ENCODE peak calls at places on chromosome 15, in eight cellular contexts. N is progenitor cell of endocrine pancreas, X is RWPE1, Q is GM10248, O is heart right ventricle, P is AG10803, H is cardiac muscle cell, G is body of pancreas. Y is an unnamed sample.

GRCh38 chr15:96332854-96333193 is 2.3 kb downstream of the NR2F2 start:
- DNase-seq in G (no peak), X (no peak), H (peak; percentile 45), N (no peak), O (no peak), Q (no peak), P (no peak), Y (no peak)

GRCh38 chr15:51448592-51449494 is 107.4 kb downstream of the GLDN start:
- DNase-seq in P (peak; percentile 31), G (no peak), N (no peak), O (no peak), Q (no peak), H (peak; percentile 67), X (no peak), Y (no peak)

GRCh38 chr15:58390118-58390517 is 41.7 kb upstream of the LIPC start:
- DNase-seq in Q (no peak), X (no peak), N (no peak), O (no peak), H (no peak), G (no peak), P (no peak), Y (no peak)

GRCh38 chr15:26376243-26376642 is 396.6 kb downstream of the GABRB3 start:
- DNase-seq in N (no peak), O (no peak), X (no peak), Q (no peak), P (no peak), G (no peak), H (no peak), Y (no peak)

GRCh38 chr15:51401872-51402517 is 60.5 kb downstream of the GLDN start:
- DNase-seq in O (peak; percentile 34), N (peak; percentile 41), X (peak; percentile 45), P (peak; percentile 48), H (peak; percentile 62), G (peak; percentile 45), Q (peak; percentile 63), Y (no peak)

GRCh38 chr15:32659340-32659831 is 17.9 kb downstream of the SCG5 start:
- DNase-seq in H (no peak), P (peak; percentile 78), N (no peak), G (peak; percentile 25), O (no peak), X (peak; percentile 89), Q (no peak), Y (no peak)

GRCh38 chr15:63872759-63873510 is 39.2 kb upstream of the HERC1 start:
- DNase-seq in X (no peak), H (peak; percentile 16), G (no peak), P (peak; percentile 38), N (no peak), O (no peak), Q (no peak), Y (no peak)

GRCh38 chr15:63818191-63818590 is 15.6 kb downstream of the HERC1 start:
- DNase-seq in N (no peak), X (no peak), G (peak; percentile 15), Q (no peak), P (no peak), H (peak; percentile 76), O (no peak), Y (no peak)

GRCh38 chr15:71131601-71132357 is 16.5 kb downstream of the THSD4 start:
- DNase-seq in Q (no peak), P (no peak), N (no peak), G (no peak), X (peak; percentile 67), O (no peak), H (no peak), Y (no peak)

GRCh38 chr15:65079580-65079979 is 3.0 kb downstream of the KBTBD13 start:
- DNase-seq in O (no peak), X (no peak), Q (no peak), N (no peak), P (no peak), H (no peak), G (no peak), Y (no peak)

GRCh38 chr15:78084359-78084750 is 6.8 kb upstream of the TBC1D2B start:
- DNase-seq in Q (no peak), N (no peak), H (no peak), P (no peak), O (no peak), X (no peak), G (no peak), Y (no peak)

GRCh38 chr15:44328135-44328534 is 39.6 kb downstream of the GOLM2 start:
- DNase-seq in G (no peak), O (no peak), P (no peak), N (no peak), Q (no peak), H (no peak), X (no peak), Y (no peak)

GRCh38 chr15:93417156-93418077 is 328.4 kb upstream of the RGMA start:
- DNase-seq in Q (no peak), P (no peak), X (no peak), G (no peak), N (no peak), O (peak; percentile 83), H (no peak), Y (no peak)

GRCh38 chr15:71231678-71232224 is 116.5 kb downstream of the THSD4 start:
- DNase-seq in G (no peak), O (no peak), X (no peak), H (no peak), N (no peak), P (no peak), Q (no peak), Y (no peak)

GRCh38 chr15:29097168-29097567 is 172.5 kb downstream of the NSMCE3 start:
- DNase-seq in X (no peak), Q (no peak), P (no peak), H (no peak), O (no peak), G (no peak), N (no peak), Y (no peak)

GRCh38 chr15:81095690-81096365 is 38.2 kb upstream of the CFAP161 start:
- DNase-seq in P (no peak), G (no peak), X (no peak), O (no peak), H (no peak), N (no peak), Q (no peak), Y (no peak)

GRCh38 chr15:75107905-75108838 is 84.8 kb downstream of the PPCDC start:
- DNase-seq in X (peak; percentile 80), Q (peak; percentile 57), P (peak; percentile 87), O (no peak), N (no peak), G (no peak), H (peak; percentile 83), Y (peak; percentile 77)

GRCh38 chr15:39717134-39717533 is 65.5 kb downstream of the FSIP1 start:
- DNase-seq in H (no peak), Q (no peak), G (no peak), X (no peak), N (no peak), O (no peak), P (no peak), Y (no peak)
- TF ChIP-seq CTCF in H (no peak), Q (no peak), G (no peak), X (no peak), N (no peak), O (no peak), P (no peak), Y (no peak)

GRCh38 chr15:73244333-73244732 is 124.4 kb downstream of the HCN4 start:
- DNase-seq in H (no peak), O (no peak), Q (peak; percentile 33), N (no peak), P (no peak), X (no peak), G (no peak), Y (no peak)

GRCh38 chr15:73237910-73238309 is 130.8 kb downstream of the HCN4 start:
- DNase-seq in O (no peak), X (no peak), Q (no peak), H (no peak), P (no peak), N (no peak), G (no peak), Y (no peak)

GRCh38 chr15:73240864-73241499 is 127.8 kb downstream of the HCN4 start:
- DNase-seq in O (peak; percentile 67), Q (peak; percentile 45), X (peak; percentile 77), G (peak; percentile 70), P (peak; percentile 61), H (peak; percentile 77), N (peak; percentile 60), Y (peak; percentile 57)

GRCh38 chr15:73239564-73240208 is 129.1 kb downstream of the HCN4 start:
- DNase-seq in X (no peak), O (no peak), G (no peak), H (no peak), N (no peak), Q (no peak), P (no peak), Y (no peak)
- TF ChIP-seq CTCF in X (no peak), O (no peak), G (no peak), H (peak; percentile 30), N (no peak), Q (peak; percentile 2), P (no peak), Y (no peak)

DNA sequence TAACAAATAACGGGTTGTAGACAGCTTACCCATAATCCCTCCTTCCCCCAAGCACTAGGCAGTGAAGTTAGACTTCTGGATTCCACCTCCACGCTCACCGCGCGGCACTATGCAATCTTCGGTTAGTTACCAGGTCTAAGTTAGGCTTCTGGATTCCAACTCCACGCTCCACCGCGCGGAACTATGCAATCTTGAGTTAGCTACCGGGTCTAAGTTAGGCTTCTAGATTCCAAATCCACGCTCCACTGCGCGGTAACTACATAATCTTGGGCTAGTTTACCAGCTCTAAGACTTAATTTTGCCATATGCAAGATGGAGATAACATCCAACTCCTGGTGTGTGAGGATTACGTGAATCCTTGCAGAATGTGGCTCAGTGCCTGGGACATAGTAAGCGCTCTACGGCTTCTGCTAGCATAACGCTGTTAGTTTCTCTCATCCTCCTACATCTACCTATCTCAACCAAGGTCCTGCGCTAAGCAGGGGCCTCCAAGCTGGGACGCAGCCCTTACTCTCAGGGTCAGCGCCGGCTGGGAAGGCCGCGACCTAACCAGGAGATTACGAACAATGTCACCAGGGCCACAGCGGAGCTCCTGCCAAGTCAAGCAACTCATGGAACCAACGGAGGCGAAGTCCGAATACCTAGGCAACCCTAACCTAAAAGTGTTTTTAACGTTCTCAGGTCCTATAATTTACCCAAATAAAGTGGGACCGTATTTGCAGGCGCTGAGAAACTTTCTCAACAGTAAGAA is 492 bp upstream of the RPLP1 start:
- DNase-seq in H (peak; percentile 65), X (peak; percentile 42), G (no peak), P (peak; percentile 53), Q (peak; percentile 27), N (no peak), O (no peak), Y (no peak)
- TF ChIP-seq CTCF in H (no peak), X (no peak), G (no peak), P (no peak), Q (no peak), N (no peak), O (no peak), Y (no peak)

DNA sequence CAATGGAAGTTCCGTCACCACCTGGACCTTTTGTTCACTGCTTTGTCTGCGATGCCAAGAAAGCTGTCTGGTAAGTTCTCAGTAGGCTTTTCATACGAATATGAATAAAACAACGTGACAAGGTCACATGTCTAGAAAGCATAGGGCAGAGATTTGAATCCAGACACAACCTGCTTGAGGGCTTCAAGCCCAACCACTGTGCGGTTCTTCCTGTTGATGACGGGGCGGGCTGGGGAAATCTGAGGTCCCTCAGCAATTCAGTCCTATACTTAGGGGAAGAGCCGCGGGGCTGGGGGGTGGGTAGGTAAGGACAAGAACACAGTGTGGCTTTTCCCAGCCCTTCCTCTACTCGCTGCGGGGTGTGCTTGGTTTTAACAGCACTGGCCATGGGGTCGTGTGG is 32.4 kb upstream of the SMAD3 start:
- DNase-seq in Q (no peak), X (no peak), O (no peak), H (no peak), N (no peak), G (no peak), P (no peak), Y (no peak)
- TF ChIP-seq CTCF in Q (no peak), X (no peak), O (no peak), H (no peak), N (no peak), G (no peak), P (no peak), Y (no peak)

GRCh38 chr15:42066764-42067415 is 27.5 kb downstream of the PLA2G4D start:
- DNase-seq in H (no peak), G (no peak), O (no peak), X (no peak), N (no peak), P (no peak), Q (no peak), Y (no peak)
- TF ChIP-seq CTCF in H (no peak), G (no peak), O (no peak), X (no peak), N (no peak), P (no peak), Q (no peak), Y (no peak)